ENCODE peak calls at places on chromosomes 11 and 22, in four cellular contexts. K, E, V and S are unnamed samples.

GRCh38 chr11:63880031-63880841 is 36.7 kb downstream of the RCOR2 start:
- DNase-seq in K (no peak), E (no peak), V (no peak), S (no peak)

GRCh38 chr22:42863349-42863911 is 6.4 kb upstream of the ARFGAP3 start:
- DNase-seq in E (no peak), K (no peak), V (no peak), S (no peak)

GRCh38 chr22:32334640-32335365 is 22.9 kb upstream of the RFPL3 start:
- DNase-seq in V (no peak), K (no peak), E (no peak), S (no peak)

GRCh38 chr11:15327786-15328231 is 213.1 kb downstream of the INSC start:
- DNase-seq in V (peak; percentile 60), E (peak; percentile 68), K (peak; percentile 90), S (peak; percentile 64)

GRCh38 chr11:31383116-31383515 is 13.5 kb downstream of the DNAJC24 start:
- DNase-seq in K (no peak), E (no peak), V (no peak), S (no peak)

GRCh38 chr11:41400124-41400523 is 59.3 kb downstream of the LRRC4C start:
- DNase-seq in K (no peak), E (no peak), V (no peak), S (no peak)

GRCh38 chr22:19014886-19015285 is 78.8 kb upstream of the PRODH start:
- DNase-seq in E (no peak), V (no peak), K (no peak), S (no peak)

GRCh38 chr11:118842369-118842768 is 41.3 kb upstream of the CXCR5 start:
- DNase-seq in E (no peak), V (no peak), K (no peak), S (no peak)

GRCh38 chr11:2167141-2168045 is 4.2 kb downstream of the TH start:
- DNase-seq in E (no peak), V (no peak), K (no peak), S (no peak)

GRCh38 chr22:44620129-44620840 is 81.7 kb upstream of the PRR5 start:
- DNase-seq in K (peak; percentile 84), V (peak; percentile 36), E (peak; percentile 75), S (peak; percentile 43)

GRCh38 chr22:27019827-27020226 is 362.4 kb downstream of the MIAT start:
- DNase-seq in E (no peak), V (peak; percentile 19), K (no peak), S (no peak)

GRCh38 chr11:125261471-125262087 is 97.0 kb downstream of the PKNOX2 start:
- DNase-seq in K (no peak), E (no peak), V (no peak), S (no peak)

GRCh38 chr11:93648168-93648567 is 13.3 kb upstream of the CEP295 start:
- DNase-seq in E (no peak), K (no peak), V (no peak), S (no peak)

GRCh38 chr11:61737131-61737530 is 15.3 kb upstream of the MYRF start:
- DNase-seq in K (no peak), V (no peak), E (no peak), S (peak; percentile 60)

GRCh38 chr11:65492637-65493366 is 6.0 kb upstream of the MALAT1 start:
- DNase-seq in E (no peak), K (peak; percentile 16), V (no peak), S (peak; percentile 68)

GRCh38 chr11:65918211-65919150 is at the start of gene C11orf68:
- DNase-seq in E (no peak), K (peak; percentile 32), V (no peak), S (peak; percentile 68)

GRCh38 chr11:93659841-93660240 is 1.6 kb upstream of the CEP295 start:
- DNase-seq in V (no peak), E (no peak), K (no peak), S (no peak)

GRCh38 chr22:45645526-45646414 is 25.9 kb upstream of the ATXN10 start:
- DNase-seq in E (peak; percentile 94), V (no peak), K (peak; percentile 86), S (peak; percentile 78)

GRCh38 chr11:6991227-6991626 is 28.9 kb downstream of the ZNF214 start:
- DNase-seq in E (no peak), K (peak; percentile 10), V (no peak), S (no peak)

GRCh38 chr11:119791047-119791446 is 62.0 kb upstream of the NECTIN1 start:
- DNase-seq in K (no peak), E (no peak), V (no peak), S (no peak)

GRCh38 chr11:6850526-6850925 is 5.0 kb downstream of the OR10A5 start:
- DNase-seq in K (no peak), V (no peak), E (no peak), S (no peak)

GRCh38 chr11:3835100-3835485 is 5.7 kb downstream of the RHOG start:
- DNase-seq in V (no peak), E (no peak), K (no peak), S (no peak)

GRCh38 chr22:41178425-41178975 is 26.6 kb upstream of the L3MBTL2 start:
- DNase-seq in V (no peak), K (no peak), E (no peak), S (no peak)

GRCh38 chr22:30863161-30863833 is 105.3 kb downstream of the MORC2 start:
- DNase-seq in K (no peak), E (peak; percentile 82), V (no peak), S (peak; percentile 43)

GRCh38 chr22:23691748-23692423 is 1.1 kb downstream of the RGL4 start:
- DNase-seq in K (no peak), V (no peak), E (no peak), S (no peak)

GRCh38 chr11:7796842-7797241 is at the start of gene OR5P2:
- DNase-seq in V (no peak), E (no peak), K (no peak), S (no peak)

GRCh38 chr11:47571012-47571729 is 5.8 kb downstream of the PTPMT1 start:
- DNase-seq in E (no peak), V (no peak), K (no peak), S (no peak)

GRCh38 chr11:43969543-43969942 is 27.1 kb downstream of the C11orf96 start:
- DNase-seq in V (no peak), K (no peak), E (peak; percentile 69), S (no peak)

GRCh38 chr22:47015589-47016178 is 253.2 kb downstream of the TBC1D22A start:
- DNase-seq in E (no peak), V (no peak), K (no peak), S (no peak)

GRCh38 chr11:38315151-38315550 is 1717.1 kb upstream of the RAG2 start:
- DNase-seq in E (no peak), V (no peak), K (no peak), S (no peak)

GRCh38 chr11:534592-535518 is 521 bp downstream of the HRAS start:
- DNase-seq in K (peak; percentile 28), E (peak; percentile 71), V (no peak), S (no peak)

GRCh38 chr22:30340911-30341685 is 14.4 kb upstream of the TBC1D10A start:
- DNase-seq in K (no peak), E (no peak), V (no peak), S (no peak)

GRCh38 chr11:68014157-68014965 is 4.2 kb downstream of the ALDH3B1 start:
- DNase-seq in V (no peak), K (no peak), E (no peak), S (no peak)

GRCh38 chr11:62242021-62242420 is at the start of gene SCGB1D2:
- DNase-seq in E (peak; percentile 6), K (peak; percentile 15), V (no peak), S (no peak)

GRCh38 chr22:50506611-50507420 is 686 bp downstream of the LMF2 start:
- DNase-seq in K (no peak), E (no peak), V (no peak), S (peak; percentile 21)

GRCh38 chr22:50505776-50506610 is 1.5 kb downstream of the LMF2 start:
- DNase-seq in E (no peak), K (no peak), V (no peak), S (no peak)

GRCh38 chr22:50507991-50508884 is at the start of gene NCAPH2:
- DNase-seq in E (peak; percentile 100), V (peak; percentile 89), K (peak; percentile 97), S (peak; percentile 72)

GRCh38 chr22:50508897-50509296 is 873 bp downstream of the NCAPH2 start:
- DNase-seq in V (no peak), K (no peak), E (no peak), S (no peak)

DNA sequence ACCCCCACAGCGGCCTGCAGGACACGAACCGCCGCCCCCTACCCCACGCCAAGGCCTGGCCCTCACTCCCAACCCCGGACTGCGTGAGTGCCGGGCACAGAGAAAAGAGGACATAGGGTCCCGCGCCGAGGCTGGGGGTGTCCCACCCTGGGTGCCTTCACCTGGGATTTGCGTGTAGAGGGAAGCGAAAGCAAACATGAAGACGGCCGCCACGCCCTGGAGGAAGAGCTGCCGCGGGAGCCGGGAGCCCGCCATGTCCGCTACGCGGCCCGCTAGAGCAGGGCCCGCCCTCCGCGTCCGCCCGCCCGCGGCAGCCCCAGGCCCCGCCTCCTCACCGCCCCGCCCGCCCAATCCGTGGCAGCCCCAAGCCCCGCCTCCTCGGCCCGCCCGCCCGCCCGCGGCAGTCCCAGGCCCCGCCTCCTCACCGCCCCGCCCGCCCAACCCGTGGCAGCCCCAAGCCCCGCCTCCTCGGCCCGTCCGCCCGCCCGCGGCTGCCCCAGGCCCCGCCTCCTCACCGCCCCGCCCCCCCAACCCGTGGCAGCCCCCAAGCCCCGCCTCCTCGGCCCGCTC is at the start of gene LMF2:
- DNase-seq in E (peak; percentile 98), V (no peak), K (peak; percentile 90), S (no peak)
- TF ChIP-seq TEAD4 in E (no peak), V (no peak), K (no peak), S (no peak)

DNA sequence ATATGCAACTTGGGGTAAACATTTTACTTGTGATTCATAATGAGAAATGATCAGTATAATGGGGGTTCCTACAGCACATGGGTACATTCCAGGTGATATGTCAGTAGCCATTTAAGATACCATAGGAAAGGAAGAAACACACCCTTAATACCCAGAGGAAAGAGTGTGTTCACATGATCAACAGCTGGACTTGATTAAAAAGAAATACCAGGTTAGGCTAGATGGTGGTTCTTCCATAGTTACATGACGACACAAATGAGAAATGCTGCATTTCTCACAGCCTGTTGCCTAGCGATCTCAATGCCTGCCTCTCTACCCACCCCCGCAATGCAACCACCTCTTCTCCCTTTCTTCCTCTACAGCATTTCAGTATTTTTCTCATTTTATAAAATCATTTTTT is 96.8 kb downstream of the TTC28 start:
- DNase-seq in V (no peak), E (peak; percentile 45), K (no peak), S (no peak)
- TF ChIP-seq TEAD4 in V (no peak), E (no peak), K (no peak), S (no peak)

GRCh38 chr11:79437981-79438630 is 2.7 kb downstream of the TENM4 start:
- DNase-seq in K (peak; percentile 40), E (peak; percentile 67), V (no peak), S (no peak)
- TF ChIP-seq TEAD4 in K (no peak), E (no peak), V (peak; percentile 45), S (no peak)

GRCh38 chr11:117019871-117020270 is 78.4 kb downstream of the SIK3 start:
- DNase-seq in K (no peak), E (no peak), V (no peak), S (no peak)
- TF ChIP-seq TEAD4 in K (no peak), E (no peak), V (no peak), S (no peak)